ENCODE peak calls at places on chromosomes 1 and 21, in six cellular contexts. Z, H, T, R, Y and J are unnamed samples.

GRCh38 chr1:233714631-233715217 is 100.8 kb downstream of the KCNK1 start:
- DNase-seq in Z (no peak), H (no peak), T (no peak), R (no peak), Y (no peak), J (no peak)

GRCh38 chr1:68232354-68233148 is at the start of gene WLS:
- DNase-seq in Z (peak; percentile 80), H (peak; percentile 65), T (peak; percentile 58), R (peak; percentile 92), Y (peak; percentile 89), J (peak; percentile 85)

GRCh38 chr1:228374711-228375577 is 31.7 kb downstream of the TRIM11 start:
- DNase-seq in Z (peak; percentile 94), H (no peak), T (peak; percentile 79), R (no peak), Y (peak; percentile 99), J (peak; percentile 97)

GRCh38 chr1:77424236-77424635 is 142.4 kb downstream of the AK5 start:
- DNase-seq in Z (peak; percentile 74), H (no peak), T (peak; percentile 50), R (no peak), Y (peak; percentile 47), J (no peak)

GRCh38 chr1:32393136-32393535 is 1.1 kb downstream of the BSDC1 start:
- DNase-seq in Z (peak; percentile 42), H (no peak), T (peak; percentile 47), R (no peak), Y (peak; percentile 39), J (no peak)

GRCh38 chr21:37912616-37913015 is 3.6 kb downstream of the KCNJ6 start:
- DNase-seq in Z (no peak), H (no peak), T (no peak), R (no peak), Y (no peak), J (peak; percentile 19)

GRCh38 chr1:209395169-209395568 is 188.3 kb upstream of the CAMK1G start:
- DNase-seq in Z (no peak), H (no peak), T (no peak), R (no peak), Y (no peak), J (no peak)

GRCh38 chr1:85577421-85578320 is 2.9 kb upstream of the CCN1 start:
- DNase-seq in Z (no peak), H (peak; percentile 48), T (no peak), R (peak; percentile 80), Y (peak; percentile 89), J (peak; percentile 85)

DNA sequence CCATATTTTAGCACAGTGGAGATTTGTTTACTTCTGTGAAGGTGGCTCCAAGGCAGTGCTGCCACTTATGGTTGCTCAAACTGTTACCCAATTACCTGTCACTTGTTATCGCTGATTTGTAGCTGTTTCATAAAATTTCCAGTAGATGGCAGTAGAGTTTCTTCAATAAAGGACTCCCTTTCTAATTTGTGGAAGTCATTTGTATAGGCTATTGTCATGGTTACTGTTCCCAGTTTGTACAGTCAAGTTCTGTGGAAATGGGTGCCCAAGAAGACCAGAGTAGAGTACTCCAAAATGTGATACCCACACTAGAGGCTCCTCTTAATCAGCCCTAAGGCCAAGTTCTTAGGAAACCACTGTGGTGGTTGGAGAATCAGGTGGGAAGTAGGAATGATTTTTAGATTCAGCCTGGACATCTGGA is 186.1 kb downstream of the CLEC20A start:
- DNase-seq in Z (peak; percentile 80), H (peak; percentile 28), T (peak; percentile 89), R (peak; percentile 55), Y (peak; percentile 86), J (peak; percentile 83)
- TF ChIP-seq CTCF in Z (peak; percentile 80), H (peak; percentile 61), T (peak; percentile 93), R (peak; percentile 86), Y (peak; percentile 61), J (peak; percentile 74)

GRCh38 chr1:200916152-200916551 is 21.5 kb downstream of the INAVA start:
- DNase-seq in Z (no peak), H (peak; percentile 43), T (no peak), R (peak; percentile 89), Y (no peak), J (no peak)
- TF ChIP-seq CTCF in Z (no peak), H (peak; percentile 62), T (peak; percentile 52), R (peak; percentile 86), Y (no peak), J (no peak)

DNA sequence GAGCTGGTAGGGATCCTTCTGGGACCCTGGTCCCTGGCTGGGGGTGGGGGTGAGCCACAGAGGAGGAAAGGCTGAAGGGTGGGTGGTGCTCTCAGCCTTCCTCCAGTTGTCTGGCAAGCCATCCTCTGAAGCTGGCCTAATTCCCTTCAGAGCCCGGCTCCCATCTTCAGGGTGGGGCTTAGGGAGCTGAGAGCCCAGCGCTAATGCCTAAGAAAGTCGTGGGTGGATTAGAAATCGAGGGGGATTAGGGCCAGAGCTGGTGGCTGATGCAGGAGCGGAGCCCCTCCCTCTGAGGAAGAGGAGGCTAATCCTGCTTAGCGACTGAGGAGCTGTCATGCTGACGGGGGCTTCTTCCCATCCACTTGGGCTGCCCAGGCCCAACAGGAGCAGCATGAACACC is 30.8 kb upstream of the DMBX1 start:
- DNase-seq in Z (no peak), H (no peak), T (no peak), R (no peak), Y (no peak), J (no peak)
- TF ChIP-seq CTCF in Z (no peak), H (no peak), T (no peak), R (no peak), Y (no peak), J (no peak)

GRCh38 chr1:179589524-179589923 is 2.1 kb upstream of the TDRD5 start:
- DNase-seq in Z (no peak), H (no peak), T (no peak), R (no peak), Y (no peak), J (no peak)

GRCh38 chr1:179587336-179587735 is 4.3 kb upstream of the TDRD5 start:
- DNase-seq in Z (no peak), H (no peak), T (no peak), R (no peak), Y (no peak), J (no peak)

GRCh38 chr1:179583869-179584268 is 7.8 kb upstream of the TDRD5 start:
- DNase-seq in Z (no peak), H (no peak), T (no peak), R (peak; percentile 51), Y (no peak), J (no peak)

GRCh38 chr1:179588425-179589024 is 3.1 kb upstream of the TDRD5 start:
- DNase-seq in Z (no peak), H (no peak), T (no peak), R (no peak), Y (peak; percentile 12), J (no peak)

DNA sequence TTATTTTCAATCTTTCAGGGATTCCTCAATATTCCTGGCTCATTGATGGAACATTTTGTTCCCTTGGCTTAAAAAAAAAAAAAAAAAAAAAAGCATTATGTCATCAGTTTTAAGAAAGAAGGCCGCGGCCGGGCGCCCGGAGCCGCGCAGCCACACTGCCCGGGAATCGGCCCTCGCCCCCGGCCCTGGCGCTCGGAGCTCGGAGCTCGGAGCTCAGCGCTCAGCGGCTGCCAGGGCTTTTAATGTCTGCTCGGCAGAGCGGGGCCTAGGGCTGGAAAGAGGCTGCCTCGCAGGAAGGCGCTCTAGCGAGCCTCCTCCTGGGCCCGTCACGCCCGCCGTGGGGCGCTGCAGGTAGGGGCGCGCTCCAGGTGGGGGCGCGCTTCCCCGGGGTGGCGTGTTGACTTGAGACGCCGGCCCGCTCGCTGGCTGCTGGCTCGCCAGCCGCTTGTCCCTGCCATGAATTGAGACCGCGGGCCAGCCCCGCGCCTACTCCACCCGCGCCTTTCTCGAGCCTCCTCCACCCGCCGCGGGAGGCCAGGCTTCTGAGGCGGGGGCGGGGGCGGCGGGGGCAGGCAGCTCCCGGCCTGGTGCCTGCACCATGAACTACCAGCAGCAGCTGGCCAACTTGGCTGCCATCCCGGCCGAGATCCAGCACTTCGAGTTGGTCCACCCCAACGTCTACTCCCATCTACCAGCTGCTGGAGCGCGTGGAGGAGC is 5.4 kb upstream of the TDRD5 start:
- DNase-seq in Z (no peak), H (peak; percentile 80), T (no peak), R (peak; percentile 89), Y (peak; percentile 76), J (peak; percentile 3)
- TF ChIP-seq CTCF in Z (peak; percentile 27), H (peak; percentile 85), T (peak; percentile 50), R (peak; percentile 83), Y (peak; percentile 61), J (peak; percentile 20)